ENCODE peak calls at places on chromosomes 7 and 10, in ten cellular contexts. C is GM23338; U is cardiac muscle cell; L is NCI-H1092 treated with DMSO at 0.1 percent for 48 hours; G is effector CD4-positive, alpha-beta T cell; I is stomach; F is cardiac fibroblast; R is cortex of kidney; J is activated CD4-positive, CD25-positive, alpha-beta regulatory T cell; P is ecto neural progenitor cell. O is an unnamed sample.

GRCh38 chr10:33365871-33366411 is 31.5 kb upstream of the NRP1 start:
- DNase-seq in G (no peak), P (no peak), L (no peak), J (no peak), I (no peak), U (no peak), F (peak), C (no peak), R (no peak), O (no peak)

GRCh38 chr10:122462533-122463465 is 1.4 kb downstream of the HTRA1 start:
- DNase-seq in P (no peak), I (no peak), C (no peak), R (no peak), F (peak), L (no peak), G (no peak), U (peak), J (no peak), O (no peak)

GRCh38 chr7:101125989-101126650 is 784 bp upstream of the SERPINE1 start:
- DNase-seq in J (no peak), C (no peak), I (peak), U (no peak), F (peak), R (no peak), P (no peak), L (peak), G (no peak), O (no peak)

GRCh38 chr10:31707578-31708411 is 220.8 kb downstream of the ARHGAP12 start:
- DNase-seq in R (no peak), C (no peak), U (peak), G (no peak), I (no peak), J (no peak), L (no peak), P (peak), F (peak), O (no peak)

GRCh38 chr7:30485667-30486066 is 7.1 kb upstream of the NOD1 start:
- DNase-seq in F (no peak), C (no peak), J (no peak), U (no peak), L (no peak), P (no peak), R (no peak), I (no peak), G (no peak), O (no peak)

GRCh38 chr7:151592868-151593486 is 73.3 kb upstream of the RHEB start:
- DNase-seq in P (no peak), L (no peak), J (no peak), G (no peak), C (no peak), R (no peak), F (peak), I (no peak), U (no peak), O (no peak)

GRCh38 chr10:90871279-90871760 is 454 bp upstream of the RPP30 start:
- DNase-seq in R (no peak), C (peak), P (peak), J (peak), F (peak), I (no peak), L (peak), G (no peak), U (peak), O (no peak)

GRCh38 chr7:30723776-30724175 is 28.2 kb upstream of the INMT start:
- DNase-seq in P (no peak), L (no peak), G (no peak), J (no peak), R (no peak), I (no peak), U (no peak), C (no peak), F (no peak), O (no peak)

GRCh38 chr7:88141025-88141424 is 78.8 kb downstream of the SRI start:
- DNase-seq in J (no peak), L (no peak), P (no peak), U (peak), R (no peak), I (no peak), C (peak), G (no peak), F (no peak), O (no peak)

GRCh38 chr10:58757352-58758071 is 244.8 kb downstream of the BICC1 start:
- DNase-seq in G (no peak), I (no peak), U (no peak), L (no peak), J (no peak), R (no peak), C (no peak), F (no peak), P (no peak), O (no peak)

GRCh38 chr10:72223743-72224101 is 7.6 kb upstream of the ASCC1 start:
- DNase-seq in F (peak), I (no peak), J (no peak), U (no peak), G (no peak), R (no peak), C (no peak), P (no peak), L (no peak), O (no peak)

GRCh38 chr10:49139866-49140195 is 6.0 kb upstream of the FAM170B start:
- DNase-seq in I (no peak), J (no peak), R (no peak), P (peak), U (no peak), G (no peak), L (no peak), C (no peak), F (peak), O (no peak)

GRCh38 chr7:151231964-151232271 is 365 bp upstream of the CHPF2 start:
- DNase-seq in F (no peak), G (no peak), U (no peak), R (no peak), P (no peak), J (no peak), L (peak), C (no peak), I (no peak), O (no peak)

GRCh38 chr10:100620087-100620835 is 84.5 kb downstream of the HIF1AN start:
- DNase-seq in F (no peak), J (no peak), I (no peak), C (no peak), L (no peak), U (no peak), G (no peak), R (no peak), P (no peak), O (no peak)

GRCh38 chr7:152986369-152986768 is 226.8 kb downstream of the ACTR3B start:
- DNase-seq in U (no peak), C (peak), G (no peak), R (no peak), J (no peak), I (no peak), P (no peak), F (no peak), L (no peak), O (no peak)

GRCh38 chr10:44933451-44933850 is 22.3 kb downstream of the TMEM72 start:
- DNase-seq in I (no peak), G (no peak), U (no peak), J (no peak), R (no peak), L (no peak), P (peak), F (no peak), C (no peak), O (no peak)

GRCh38 chr10:32005050-32005449 is 51.2 kb downstream of the KIF5B start:
- DNase-seq in J (peak), P (no peak), G (peak), C (peak), L (no peak), F (peak), I (peak), U (peak), R (no peak), O (no peak)

GRCh38 chr7:16891874-16892620 is 10.3 kb upstream of the AGR3 start:
- DNase-seq in L (peak), P (no peak), R (no peak), J (no peak), F (no peak), C (no peak), I (no peak), U (no peak), G (no peak), O (no peak)

GRCh38 chr7:157411580-157411979 is 74.8 kb downstream of the DNAJB6 start:
- DNase-seq in I (no peak), U (no peak), C (peak), F (no peak), L (no peak), J (no peak), G (peak), R (no peak), P (peak), O (no peak)

O was measured in cerebellar nuclear complex.